ENCODE peak calls at places on chromosomes 13 and 19, in seven cellular contexts. R is tibial artery; L is stimulated activated CD8-positive, alpha-beta memory T cell treated with anti-CD3 and anti-CD28 coated beads, Interleukin-15, amount 100 ng/mL, for 24 hours; S is hippocampal formation; H is left colon; V is T-helper 17 cell; I is NCI-H1417. Y is an unnamed sample.

GRCh38 chr19:19209372-19209771 is 2.4 kb upstream of the NCAN start:
- DNase-seq in R (no peak), L (no peak), S (no peak), H (no peak), V (no peak), I (no peak), Y (no peak)

GRCh38 chr13:93776936-93777335 is 550.3 kb downstream of the GPC6 start:
- DNase-seq in R (no peak), L (no peak), S (no peak), H (no peak), V (no peak), I (no peak), Y (peak; percentile 1)

GRCh38 chr13:64925284-64925683 is 2304.9 kb downstream of the PCDH9 start:
- DNase-seq in R (no peak), L (no peak), S (no peak), H (no peak), V (no peak), I (no peak), Y (no peak)

GRCh38 chr13:34017231-34017630 is 199.3 kb downstream of the RFC3 start:
- DNase-seq in R (no peak), L (no peak), S (no peak), H (no peak), V (no peak), I (no peak), Y (no peak)

GRCh38 chr13:93227906-93228801 is 1.5 kb downstream of the GPC6 start:
- DNase-seq in R (peak; percentile 68), L (no peak), S (peak; percentile 47), H (peak; percentile 30), V (no peak), I (peak; percentile 94), Y (peak; percentile 73)

GRCh38 chr13:86383151-86383550 is 583.9 kb upstream of the SLITRK6 start:
- DNase-seq in R (no peak), L (no peak), S (no peak), H (no peak), V (no peak), I (no peak), Y (no peak)

GRCh38 chr19:47435196-47435595 is 15.9 kb upstream of the MEIS3 start:
- DNase-seq in R (no peak), L (no peak), S (no peak), H (no peak), V (no peak), I (no peak), Y (no peak)

GRCh38 chr13:110444226-110444653 is 117.3 kb downstream of the RAB20 start:
- DNase-seq in R (no peak), L (no peak), S (peak; percentile 29), H (no peak), V (no peak), I (peak; percentile 18), Y (peak; percentile 42)

GRCh38 chr13:111269508-111269907 is 50.9 kb upstream of the TEX29 start:
- DNase-seq in R (no peak), L (no peak), S (no peak), H (no peak), V (no peak), I (no peak), Y (no peak)

GRCh38 chr13:28574617-28575142 is 79.8 kb upstream of the FLT1 start:
- DNase-seq in R (no peak), L (no peak), S (no peak), H (peak; percentile 72), V (no peak), I (no peak), Y (peak; percentile 87)

GRCh38 chr13:25175431-25175830 is 3.3 kb upstream of the AMER2 start:
- DNase-seq in R (no peak), L (no peak), S (no peak), H (no peak), V (no peak), I (no peak), Y (no peak)

GRCh38 chr13:110652231-110652730 is 36.9 kb downstream of the NAXD start:
- DNase-seq in R (no peak), L (no peak), S (no peak), H (no peak), V (no peak), I (no peak), Y (no peak)

GRCh38 chr19:4327877-4328242 is 10.8 kb downstream of the STAP2 start:
- DNase-seq in R (no peak), L (no peak), S (no peak), H (no peak), V (no peak), I (no peak), Y (no peak)

GRCh38 chr19:35742121-35742724 is at the start of gene IGFLR1:
- DNase-seq in R (no peak), L (no peak), S (no peak), H (no peak), V (no peak), I (no peak), Y (no peak)

GRCh38 chr19:43901395-43902390 is 33.4 kb downstream of the ZNF45 start:
- DNase-seq in R (peak; percentile 57), L (peak; percentile 35), S (peak; percentile 82), H (peak; percentile 72), V (peak; percentile 32), I (peak; percentile 79), Y (peak; percentile 79)

GRCh38 chr13:44837250-44837649 is 152.0 kb downstream of the NUFIP1 start:
- DNase-seq in R (no peak), L (no peak), S (no peak), H (no peak), V (no peak), I (no peak), Y (peak; percentile 35)

GRCh38 chr13:61685683-61686013 is 270.0 kb upstream of the PCDH20 start:
- DNase-seq in R (no peak), L (no peak), S (no peak), H (no peak), V (no peak), I (no peak), Y (no peak)

GRCh38 chr13:40629678-40630384 is 36.6 kb downstream of the FOXO1 start:
- DNase-seq in R (no peak), L (no peak), S (no peak), H (no peak), V (no peak), I (no peak), Y (no peak)

GRCh38 chr13:95485045-95485517 is 67.4 kb upstream of the CLDN10 start:
- DNase-seq in R (no peak), L (no peak), S (no peak), H (no peak), V (no peak), I (no peak), Y (no peak)

GRCh38 chr19:51272183-51272817 is 21.4 kb downstream of the SIGLECL1 start:
- DNase-seq in R (no peak), L (no peak), S (no peak), H (no peak), V (no peak), I (no peak), Y (no peak)

GRCh38 chr19:50556236-50557008 is 11.8 kb downstream of the LRRC4B start:
- DNase-seq in R (peak; percentile 31), L (peak; percentile 66), S (peak; percentile 52), H (peak; percentile 49), V (peak; percentile 61), I (peak; percentile 6), Y (peak; percentile 87)

GRCh38 chr13:52070929-52071523 is 46.5 kb downstream of the UTP14C start:
- DNase-seq in R (no peak), L (no peak), S (no peak), H (no peak), V (no peak), I (no peak), Y (peak; percentile 25)

GRCh38 chr19:33298146-33298911 is 4.0 kb downstream of the CEBPA start:
- DNase-seq in R (no peak), L (no peak), S (no peak), H (peak; percentile 26), V (no peak), I (no peak), Y (no peak)

GRCh38 chr13:50761406-50761805 is 82.1 kb downstream of the DLEU7 start:
- DNase-seq in R (no peak), L (no peak), S (no peak), H (no peak), V (no peak), I (no peak), Y (no peak)

GRCh38 chr13:41613984-41614581 is 156.7 kb downstream of the RGCC start:
- DNase-seq in R (peak; percentile 41), L (no peak), S (no peak), H (no peak), V (no peak), I (no peak), Y (peak; percentile 35)

GRCh38 chr13:59658027-59658735 is 505.5 kb downstream of the DIAPH3 start:
- DNase-seq in R (no peak), L (no peak), S (no peak), H (no peak), V (no peak), I (peak; percentile 28), Y (no peak)

GRCh38 chr19:45250216-45250831 is 747 bp upstream of the MARK4 start:
- DNase-seq in R (no peak), L (no peak), S (no peak), H (no peak), V (no peak), I (no peak), Y (no peak)

GRCh38 chr13:60095300-60095699 is 68.4 kb downstream of the DIAPH3 start:
- DNase-seq in R (no peak), L (no peak), S (no peak), H (no peak), V (no peak), I (no peak), Y (no peak)

GRCh38 chr19:5424192-5424973 is 30.8 kb upstream of the ZNRF4 start:
- DNase-seq in R (no peak), L (no peak), S (no peak), H (no peak), V (no peak), I (no peak), Y (no peak)

GRCh38 chr19:19488875-19489690 is 26.3 kb downstream of the TSSK6 start:
- DNase-seq in R (peak; percentile 84), L (peak; percentile 47), S (peak; percentile 48), H (peak; percentile 89), V (peak; percentile 73), I (no peak), Y (peak; percentile 96)

GRCh38 chr19:34082289-34083077 is 89.8 kb upstream of the LSM14A start:
- DNase-seq in R (no peak), L (no peak), S (no peak), H (no peak), V (no peak), I (no peak), Y (no peak)

GRCh38 chr19:40703029-40703755 is 12.7 kb upstream of the NUMBL start:
- DNase-seq in R (no peak), L (no peak), S (no peak), H (no peak), V (no peak), I (no peak), Y (no peak)

GRCh38 chr13:65378943-65379519 is 1851.1 kb downstream of the PCDH9 start:
- DNase-seq in R (no peak), L (no peak), S (no peak), H (no peak), V (no peak), I (no peak), Y (no peak)

GRCh38 chr13:33281951-33282595 is 3.5 kb downstream of the STARD13 start:
- DNase-seq in R (no peak), L (no peak), S (peak; percentile 76), H (no peak), V (no peak), I (no peak), Y (no peak)

GRCh38 chr13:30464496-30465351 is 1.0 kb downstream of the HMGB1 start:
- DNase-seq in R (peak; percentile 71), L (peak; percentile 55), S (peak; percentile 76), H (peak; percentile 67), V (peak; percentile 70), I (peak; percentile 56), Y (peak; percentile 68)

GRCh38 chr13:30306762-30307193 is 573 bp downstream of the KATNAL1 start:
- DNase-seq in R (peak; percentile 93), L (peak; percentile 80), S (peak; percentile 93), H (peak; percentile 93), V (peak; percentile 82), I (peak; percentile 89), Y (peak; percentile 87)

GRCh38 chr19:10061717-10062310 is 24.3 kb upstream of the SHFL start:
- DNase-seq in R (no peak), L (no peak), S (no peak), H (no peak), V (no peak), I (no peak), Y (peak; percentile 27)

Y was measured in hepatic stellate cell.